ENCODE peak calls at places on chromosomes 3 and 15, in eight cellular contexts. S, G, O, C, F, U, X and Z are unnamed samples.

GRCh38 chr3:68861521-68861920 is 70.8 kb downstream of the TAFA4 start:
- DNase-seq in S (no peak), G (no peak), O (no peak), C (no peak), F (no peak), U (no peak), X (no peak), Z (no peak)

GRCh38 chr15:76328962-76329361 is 7.6 kb upstream of the ISL2 start:
- DNase-seq in S (no peak), G (peak; percentile 67), O (no peak), C (no peak), F (no peak), U (no peak), X (no peak), Z (no peak)

GRCh38 chr3:162507397-162507796 is 1010.8 kb downstream of the OTOL1 start:
- DNase-seq in S (no peak), G (no peak), O (no peak), C (no peak), F (no peak), U (no peak), X (no peak), Z (no peak)

GRCh38 chr15:56491110-56491722 is 26.3 kb upstream of the MNS1 start:
- DNase-seq in S (peak; percentile 37), G (peak; percentile 69), O (peak; percentile 58), C (no peak), F (no peak), U (peak; percentile 13), X (peak; percentile 58), Z (peak; percentile 88)

GRCh38 chr15:78061963-78062427 is 15.5 kb downstream of the TBC1D2B start:
- DNase-seq in S (no peak), G (peak; percentile 41), O (no peak), C (no peak), F (no peak), U (no peak), X (peak; percentile 56), Z (peak; percentile 69)

GRCh38 chr3:5187920-5188418 is 462 bp downstream of the EDEM1 start:
- DNase-seq in S (peak; percentile 37), G (peak; percentile 47), O (peak; percentile 37), C (no peak), F (no peak), U (no peak), X (peak; percentile 36), Z (peak; percentile 44)

GRCh38 chr3:29695201-29695904 is 414.5 kb downstream of the RBMS3 start:
- DNase-seq in S (no peak), G (peak; percentile 22), O (no peak), C (no peak), F (no peak), U (no peak), X (no peak), Z (peak; percentile 55)

GRCh38 chr3:171772427-171773056 is 37.7 kb downstream of the PLD1 start:
- DNase-seq in S (peak; percentile 45), G (peak; percentile 70), O (peak; percentile 48), C (no peak), F (no peak), U (peak; percentile 21), X (peak; percentile 64), Z (peak; percentile 80)

GRCh38 chr15:69665641-69666091 is 213.0 kb downstream of the RPLP1 start:
- DNase-seq in S (no peak), G (no peak), O (no peak), C (no peak), F (no peak), U (no peak), X (no peak), Z (no peak)

GRCh38 chr3:13637311-13637891 is 88.5 kb downstream of the FBLN2 start:
- DNase-seq in S (no peak), G (no peak), O (no peak), C (no peak), F (no peak), U (no peak), X (no peak), Z (no peak)

GRCh38 chr3:32147935-32148334 is 41.5 kb downstream of the GPD1L start:
- DNase-seq in S (no peak), G (no peak), O (no peak), C (no peak), F (no peak), U (no peak), X (peak; percentile 32), Z (no peak)

GRCh38 chr15:94855018-94855408 is 623.7 kb downstream of the MCTP2 start:
- DNase-seq in S (no peak), G (no peak), O (no peak), C (no peak), F (no peak), U (no peak), X (no peak), Z (no peak)

GRCh38 chr3:69299344-69299743 is 86.5 kb downstream of the FRMD4B start:
- DNase-seq in S (no peak), G (no peak), O (no peak), C (no peak), F (no peak), U (no peak), X (no peak), Z (no peak)

GRCh38 chr3:120448707-120449650 is 1.8 kb downstream of the FSTL1 start:
- DNase-seq in S (no peak), G (peak; percentile 48), O (no peak), C (no peak), F (no peak), U (no peak), X (peak; percentile 11), Z (no peak)

GRCh38 chr15:41506796-41507341 is 6.8 kb downstream of the LTK start:
- DNase-seq in S (no peak), G (no peak), O (no peak), C (no peak), F (no peak), U (no peak), X (no peak), Z (no peak)